ENCODE peak calls at places on chromosomes 16 and 17, in four cellular contexts. L, I, Z and B are unnamed samples.

GRCh38 chr17:34259151-34259550 is 4.1 kb downstream of the CCL2 start:
- DNase-seq in I (no peak), L (peak), Z (no peak), B (no peak)

GRCh38 chr17:61809816-61810392 is 53.4 kb downstream of the BRIP1 start:
- DNase-seq in Z (no peak), I (no peak), L (peak), B (peak)

GRCh38 chr16:49557070-49557446 is 183.5 kb downstream of the C16orf78 start:
- DNase-seq in L (no peak), Z (peak), I (peak), B (no peak)

GRCh38 chr16:74679983-74680382 is 13.3 kb upstream of the RFWD3 start:
- DNase-seq in L (no peak), Z (no peak), I (no peak), B (no peak)

GRCh38 chr16:22139732-22140131 is 22.6 kb upstream of the SDR42E2 start:
- DNase-seq in L (no peak), Z (no peak), I (no peak), B (no peak)

GRCh38 chr16:14375132-14375491 is 254.9 kb downstream of the PARN start:
- DNase-seq in I (no peak), L (peak), Z (no peak), B (no peak)

GRCh38 chr17:80254396-80255241 is 6.0 kb upstream of the RNF213 start:
- DNase-seq in L (peak), I (peak), Z (no peak), B (peak)

GRCh38 chr16:64579712-64580111 is 542.2 kb downstream of the CDH11 start:
- DNase-seq in I (no peak), Z (no peak), L (no peak), B (no peak)

GRCh38 chr17:79620207-79621038 is 9.6 kb upstream of the RBFOX3 start:
- DNase-seq in I (peak), Z (no peak), L (no peak), B (no peak)

DNA sequence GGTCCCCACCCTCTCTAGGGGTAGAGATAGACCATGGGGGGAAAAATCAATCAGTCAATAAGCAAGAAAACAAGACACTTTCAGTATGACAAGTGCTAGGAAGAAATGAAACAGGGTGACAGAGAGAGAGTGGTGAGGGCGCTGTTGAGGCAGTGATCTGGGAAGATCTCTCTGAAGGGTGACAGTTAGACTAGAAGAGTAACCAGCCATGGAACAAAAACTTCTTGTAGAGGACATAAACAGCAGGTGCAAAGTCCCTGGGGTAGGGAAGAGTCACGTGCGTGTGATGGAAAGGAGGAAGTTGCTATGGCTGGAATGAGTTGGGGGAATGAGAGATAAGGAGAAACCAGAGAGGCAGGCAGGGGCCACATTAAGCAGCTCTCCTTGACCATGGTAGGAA is 16.8 kb upstream of the EMP2 start:
- DNase-seq in Z (no peak), I (no peak), L (no peak), B (no peak)
- H2BK15ac ChIP-seq in Z (no peak), I (no peak), L (no peak), B (no peak)

GRCh38 chr16:77759821-77760220 is 28.5 kb upstream of the VAT1L start:
- DNase-seq in L (peak), Z (no peak), I (no peak), B (peak)
- H3K14ac ChIP-seq in L (peak), Z (no peak), I (no peak), B (no peak)

GRCh38 chr17:6069611-6070279 is 434 bp upstream of the WSCD1 start:
- DNase-seq in I (no peak), Z (no peak), L (no peak), B (peak)
- H2BK15ac ChIP-seq in I (no peak), Z (peak), L (no peak), B (no peak)

GRCh38 chr17:48611213-48611612 is 396 bp upstream of the HOXB7 start:
- DNase-seq in I (no peak), L (peak), Z (no peak), B (peak)
- H3K14ac ChIP-seq in I (no peak), L (peak), Z (no peak), B (no peak)

GRCh38 chr16:69599731-69600130 is 34.0 kb downstream of the NFAT5 start:
- DNase-seq in Z (no peak), I (no peak), L (no peak), B (no peak)

GRCh38 chr16:69596801-69597200 is 31.0 kb downstream of the NFAT5 start:
- DNase-seq in I (no peak), Z (no peak), L (no peak), B (no peak)

GRCh38 chr16:69600202-69600601 is 34.4 kb downstream of the NFAT5 start:
- DNase-seq in I (no peak), L (no peak), Z (no peak), B (no peak)

GRCh38 chr16:69598045-69598444 is 32.3 kb downstream of the NFAT5 start:
- DNase-seq in Z (no peak), L (no peak), I (no peak), B (no peak)

GRCh38 chr16:69601250-69601649 is 35.5 kb downstream of the NFAT5 start:
- DNase-seq in L (no peak), I (no peak), Z (no peak), B (no peak)
- H2BK15ac ChIP-seq in L (no peak), I (no peak), Z (no peak), B (no peak)

GRCh38 chr16:28495795-28496749 is 1.6 kb downstream of the APOBR start:
- DNase-seq in I (no peak), L (no peak), Z (no peak), B (no peak)

GRCh38 chr16:28491970-28492474 is at the start of gene CLN3:
- DNase-seq in I (peak), Z (peak), L (peak), B (peak)

GRCh38 chr16:28495098-28495793 is 803 bp downstream of the APOBR start:
- DNase-seq in I (no peak), L (no peak), Z (no peak), B (no peak)

GRCh38 chr16:28492511-28492910 is 637 bp upstream of the CLN3 start:
- DNase-seq in Z (no peak), I (no peak), L (no peak), B (no peak)

DNA sequence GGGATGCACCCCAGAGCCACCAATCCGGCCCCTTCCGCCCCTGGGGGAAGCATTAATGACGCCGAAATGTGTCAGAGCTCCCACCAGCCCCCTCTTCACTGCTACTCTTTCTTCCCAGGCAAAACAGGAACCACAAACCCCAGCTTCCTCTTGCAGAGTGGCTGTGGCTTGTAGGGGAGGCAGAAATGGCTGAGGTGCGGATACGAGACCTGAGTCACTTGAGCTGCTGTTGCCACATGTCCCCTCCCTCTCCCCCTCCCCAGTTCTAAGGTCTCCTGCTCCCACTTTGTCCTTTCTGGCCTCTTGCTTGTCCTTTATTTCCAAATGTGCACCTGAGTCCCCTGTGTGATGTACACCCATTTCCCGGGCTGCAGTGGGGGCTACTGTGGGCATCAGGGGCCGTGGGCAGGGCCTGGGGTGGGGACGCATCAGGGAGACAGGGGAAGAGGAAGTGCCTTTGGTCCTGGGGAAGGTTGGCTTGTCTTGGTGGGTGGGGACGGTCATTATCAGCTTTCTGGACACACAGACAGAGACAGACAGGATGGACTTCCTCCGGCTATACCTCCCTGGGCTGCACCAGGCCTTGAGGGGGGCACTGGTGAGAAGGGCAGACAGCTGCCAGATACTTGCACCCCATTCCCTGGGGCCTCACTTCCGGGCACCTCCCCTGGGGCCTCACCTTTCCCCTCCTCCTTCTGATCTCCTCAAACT is at the start of gene APOBR:
- DNase-seq in Z (no peak), I (no peak), L (no peak), B (no peak)
- H3K14ac ChIP-seq in Z (peak), I (no peak), L (no peak), B (no peak)

GRCh38 chr17:74569001-74569391 is 1.7 kb upstream of the CD300H start:
- DNase-seq in Z (no peak), I (no peak), L (no peak), B (no peak)
- H2BK15ac ChIP-seq in Z (no peak), I (no peak), L (no peak), B (no peak)

GRCh38 chr16:85370881-85371651 is 242.1 kb upstream of the GSE1 start:
- DNase-seq in Z (no peak), I (no peak), L (no peak), B (peak)

GRCh38 chr16:85369060-85369459 is 244.1 kb upstream of the GSE1 start:
- DNase-seq in I (no peak), Z (no peak), L (no peak), B (peak)

GRCh38 chr16:85370543-85370880 is 242.6 kb upstream of the GSE1 start:
- DNase-seq in L (no peak), I (no peak), Z (no peak), B (no peak)

GRCh38 chr16:85371948-85372347 is 241.2 kb upstream of the GSE1 start:
- DNase-seq in Z (no peak), L (no peak), I (no peak), B (no peak)

DNA sequence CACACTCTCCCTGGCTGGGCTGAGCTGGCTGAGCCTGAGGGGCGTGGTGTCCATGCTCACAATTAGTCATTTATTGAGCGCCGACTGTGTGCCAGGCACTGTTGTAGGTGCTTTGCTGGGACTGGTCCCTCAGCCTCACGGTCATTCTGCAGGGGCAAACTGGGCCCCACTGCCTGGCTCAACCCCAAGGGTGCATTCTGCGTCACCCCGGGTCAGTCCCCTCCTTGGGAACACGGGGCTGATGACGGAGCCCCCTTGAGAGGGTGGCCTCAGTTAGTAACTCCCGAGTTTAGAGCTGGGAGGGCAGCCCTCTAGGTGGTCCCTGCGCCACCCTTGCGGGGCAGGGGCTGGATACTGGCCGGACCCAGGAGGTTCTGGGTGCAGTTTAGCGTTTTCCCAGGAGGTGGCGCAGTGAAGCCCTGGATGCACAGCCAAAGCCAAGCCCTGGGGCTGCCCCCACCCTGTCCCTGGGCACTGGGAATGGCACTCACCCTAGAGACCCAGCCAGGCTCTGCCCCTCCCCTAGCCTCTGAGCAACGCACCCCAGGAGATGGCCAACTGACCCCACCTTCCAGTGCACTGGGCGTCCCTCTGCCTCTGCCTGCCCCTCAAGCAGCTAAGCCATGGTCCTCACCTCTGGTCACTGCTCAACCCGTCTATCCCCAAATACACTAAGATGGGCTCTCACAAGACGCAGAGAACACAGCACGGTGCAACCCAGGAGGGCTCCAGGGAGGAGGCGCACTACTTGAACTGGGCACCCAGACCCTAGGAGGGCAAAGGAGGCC is 243.2 kb upstream of the GSE1 start:
- DNase-seq in I (peak), L (no peak), Z (peak), B (peak)
- H3K14ac ChIP-seq in I (no peak), L (no peak), Z (no peak), B (peak)

GRCh38 chr17:76529224-76529642 is 8.3 kb downstream of the CYGB start:
- DNase-seq in I (no peak), Z (no peak), L (peak), B (peak)

GRCh38 chr17:76528528-76529223 is 8.8 kb downstream of the CYGB start:
- DNase-seq in Z (no peak), L (peak), I (no peak), B (peak)

GRCh38 chr17:76530489-76530814 is 7.1 kb downstream of the CYGB start:
- DNase-seq in L (no peak), Z (no peak), I (no peak), B (no peak)

GRCh38 chr17:76530826-76531500 is 6.5 kb downstream of the CYGB start:
- DNase-seq in L (no peak), Z (no peak), I (no peak), B (no peak)

DNA sequence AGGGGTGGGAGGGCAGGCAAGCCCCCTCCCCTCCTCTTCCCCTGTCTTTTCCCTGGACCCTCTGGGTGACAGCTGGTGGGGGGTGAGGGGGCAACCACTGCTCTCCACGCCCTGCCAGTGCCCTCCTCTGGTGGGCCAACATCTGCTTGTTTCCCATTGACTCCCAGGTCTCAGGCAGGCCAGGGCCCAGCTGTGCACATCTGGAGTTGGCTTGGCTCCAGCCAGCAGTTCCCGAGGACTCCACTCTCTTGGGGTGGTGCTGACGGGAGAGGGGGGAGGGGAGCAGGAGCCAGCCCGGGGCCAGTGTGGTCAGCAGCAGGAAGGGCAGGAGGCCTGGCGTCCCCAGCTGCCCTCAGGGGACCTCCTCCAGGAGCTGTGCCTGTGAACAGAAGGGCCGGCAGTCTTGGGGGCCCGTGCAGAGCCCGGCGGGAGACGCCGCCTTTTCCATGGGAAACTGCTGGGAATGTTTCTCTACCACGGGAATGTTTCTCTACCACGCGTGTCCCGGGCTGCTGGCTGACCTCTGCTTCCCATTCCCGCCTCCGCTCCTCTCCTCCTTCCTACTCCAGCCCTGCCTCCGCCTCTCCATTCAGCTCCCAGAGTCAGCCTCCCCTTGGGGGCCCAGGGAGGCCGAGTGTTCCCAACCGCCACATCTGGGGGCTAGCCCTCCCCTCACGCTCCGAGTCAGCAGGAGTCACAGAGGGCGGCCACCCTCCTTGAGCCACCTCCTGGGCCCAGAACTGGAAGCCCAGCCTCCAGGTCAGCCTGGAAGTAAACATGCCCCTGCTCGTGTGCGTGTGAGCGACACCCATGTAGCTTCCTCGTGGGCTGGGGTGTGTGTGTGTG is 7.6 kb downstream of the CYGB start:
- DNase-seq in L (peak), I (no peak), Z (no peak), B (peak)
- H2BK15ac ChIP-seq in L (peak), I (no peak), Z (peak), B (peak)

DNA sequence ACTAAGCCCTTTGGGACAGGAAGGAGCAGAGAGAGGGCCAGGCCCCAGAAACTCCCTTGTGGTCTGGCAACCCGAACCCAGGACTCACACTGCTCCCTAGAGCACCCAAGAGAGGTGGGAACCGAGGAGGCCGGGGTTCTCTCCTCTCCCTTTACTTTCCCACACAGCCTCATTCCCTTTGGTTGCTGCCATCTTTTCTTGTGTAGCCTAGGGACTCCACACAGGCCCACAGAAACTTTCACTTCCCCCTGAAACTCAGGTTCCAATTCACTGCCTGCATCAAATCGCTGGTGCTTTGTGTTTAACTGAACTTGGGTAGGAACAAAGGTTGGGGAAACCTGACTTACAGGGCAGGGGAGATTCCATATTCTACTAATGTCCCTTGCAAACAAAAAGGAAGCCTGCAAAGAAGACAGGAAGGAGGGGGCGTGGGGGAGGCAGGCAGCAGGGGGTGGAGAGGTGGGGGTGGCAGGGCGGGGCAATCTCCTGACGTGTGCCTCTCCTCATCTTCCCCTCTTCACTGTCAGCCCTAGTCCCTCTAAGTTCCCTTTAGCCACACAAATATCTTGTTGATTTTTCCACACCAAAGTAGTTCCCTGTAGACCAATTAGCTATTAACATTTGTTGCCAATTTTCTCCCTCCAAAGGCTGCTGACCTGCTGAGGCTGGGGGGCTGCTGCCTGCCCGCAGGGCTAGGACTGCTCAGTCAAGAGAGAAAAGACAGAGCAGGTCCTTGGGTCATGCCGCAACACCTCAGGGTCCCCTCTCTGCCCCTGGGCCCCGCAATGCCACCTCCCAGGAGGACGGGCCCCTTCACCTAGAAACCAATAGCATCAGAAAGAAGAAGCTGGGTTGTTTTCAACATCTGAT is 8.0 kb downstream of the ST3GAL2 start:
- DNase-seq in L (peak), I (peak), Z (no peak), B (peak)
- H3K14ac ChIP-seq in L (peak), I (peak), Z (peak), B (no peak)